ENCODE peak calls at places on chromosomes 7 and 10, in ten cellular contexts. U, K, D, E, A, Z, P, L, B and C are unnamed samples.

GRCh38 chr7:69761290-69761922 is 163.1 kb downstream of the AUTS2 start:
- DNase-seq in U (no peak), K (no peak), D (no peak), E (no peak), A (no peak), Z (no peak), P (no peak), L (no peak), B (no peak), C (no peak)

GRCh38 chr7:27700501-27700900 is 37.8 kb upstream of the HIBADH start:
- DNase-seq in U (no peak), K (no peak), D (no peak), E (no peak), A (no peak), Z (no peak), P (no peak), L (no peak), B (no peak), C (no peak)

GRCh38 chr10:123966896-123967231 is 75.3 kb upstream of the CPXM2 start:
- DNase-seq in U (no peak), K (no peak), D (no peak), E (no peak), A (no peak), Z (no peak), P (no peak), L (no peak), B (no peak), C (no peak)

GRCh38 chr7:901388-902154 is 25.2 kb downstream of the GET4 start:
- DNase-seq in U (peak), K (peak), D (peak), E (peak), A (peak), Z (peak), P (peak), L (no peak), B (peak), C (no peak)

GRCh38 chr7:48168159-48168558 is 3.1 kb upstream of the ABCA13 start:
- DNase-seq in U (no peak), K (peak), D (no peak), E (peak), A (no peak), Z (no peak), P (no peak), L (no peak), B (peak), C (no peak)

GRCh38 chr7:112286294-112287086 is 80.0 kb downstream of the ZNF277 start:
- DNase-seq in U (no peak), K (no peak), D (no peak), E (no peak), A (no peak), Z (no peak), P (no peak), L (no peak), B (no peak), C (no peak)

GRCh38 chr7:12706900-12707536 is 19.6 kb downstream of the ARL4A start:
- DNase-seq in U (no peak), K (peak), D (no peak), E (peak), A (no peak), Z (no peak), P (no peak), L (no peak), B (peak), C (no peak)

GRCh38 chr10:28710227-28710889 is 33.0 kb downstream of the BAMBI start:
- DNase-seq in U (no peak), K (no peak), D (no peak), E (no peak), A (no peak), Z (peak), P (no peak), L (no peak), B (no peak), C (no peak)

GRCh38 chr7:94923412-94923811 is 16.0 kb downstream of the PPP1R9A start:
- DNase-seq in U (no peak), K (no peak), D (no peak), E (no peak), A (no peak), Z (no peak), P (no peak), L (no peak), B (no peak), C (no peak)

GRCh38 chr7:11228515-11228914 is 254.8 kb downstream of the PHF14 start:
- DNase-seq in U (peak), K (no peak), D (peak), E (no peak), A (no peak), Z (peak), P (peak), L (peak), B (peak), C (no peak)

GRCh38 chr10:121418126-121418777 is 180.0 kb downstream of the FGFR2 start:
- DNase-seq in U (no peak), K (no peak), D (no peak), E (peak), A (no peak), Z (no peak), P (no peak), L (no peak), B (peak), C (no peak)

GRCh38 chr10:132554991-132555647 is 17.5 kb downstream of the INPP5A start:
- DNase-seq in U (peak), K (no peak), D (no peak), E (no peak), A (no peak), Z (peak), P (no peak), L (peak), B (no peak), C (no peak)

GRCh38 chr10:125024496-125025234 is 82.7 kb downstream of the ZRANB1 start:
- DNase-seq in U (no peak), K (no peak), D (no peak), E (no peak), A (no peak), Z (no peak), P (no peak), L (no peak), B (no peak), C (no peak)

GRCh38 chr10:105189464-105189800 is 548.3 kb downstream of the SORCS3 start:
- DNase-seq in U (no peak), K (no peak), D (no peak), E (peak), A (peak), Z (no peak), P (no peak), L (no peak), B (peak), C (no peak)

GRCh38 chr10:12405342-12406320 is 56.3 kb downstream of the CAMK1D start:
- DNase-seq in U (no peak), K (peak), D (peak), E (no peak), A (no peak), Z (no peak), P (no peak), L (no peak), B (peak), C (no peak)

GRCh38 chr10:60943372-60944158 is 420 bp downstream of the RHOBTB1 start:
- DNase-seq in U (peak), K (peak), D (peak), E (peak), A (no peak), Z (peak), P (peak), L (peak), B (peak), C (no peak)

GRCh38 chr7:45647426-45647825 is 73.3 kb downstream of the ADCY1 start:
- DNase-seq in U (peak), K (no peak), D (no peak), E (no peak), A (no peak), Z (no peak), P (no peak), L (no peak), B (no peak), C (no peak)

GRCh38 chr7:74290999-74291441 is 1.8 kb downstream of the CLIP2 start:
- DNase-seq in U (no peak), K (no peak), D (peak), E (no peak), A (no peak), Z (no peak), P (no peak), L (no peak), B (no peak), C (no peak)

GRCh38 chr7:74289018-74289659 is at the start of gene CLIP2:
- DNase-seq in U (peak), K (peak), D (peak), E (peak), A (no peak), Z (peak), P (peak), L (peak), B (peak), C (no peak)

GRCh38 chr7:74291535-74291934 is 2.3 kb downstream of the CLIP2 start:
- DNase-seq in U (no peak), K (no peak), D (no peak), E (no peak), A (no peak), Z (no peak), P (no peak), L (no peak), B (no peak), C (no peak)

GRCh38 chr7:74289660-74290589 is 718 bp downstream of the CLIP2 start:
- DNase-seq in U (peak), K (no peak), D (peak), E (no peak), A (no peak), Z (peak), P (peak), L (peak), B (no peak), C (no peak)

DNA sequence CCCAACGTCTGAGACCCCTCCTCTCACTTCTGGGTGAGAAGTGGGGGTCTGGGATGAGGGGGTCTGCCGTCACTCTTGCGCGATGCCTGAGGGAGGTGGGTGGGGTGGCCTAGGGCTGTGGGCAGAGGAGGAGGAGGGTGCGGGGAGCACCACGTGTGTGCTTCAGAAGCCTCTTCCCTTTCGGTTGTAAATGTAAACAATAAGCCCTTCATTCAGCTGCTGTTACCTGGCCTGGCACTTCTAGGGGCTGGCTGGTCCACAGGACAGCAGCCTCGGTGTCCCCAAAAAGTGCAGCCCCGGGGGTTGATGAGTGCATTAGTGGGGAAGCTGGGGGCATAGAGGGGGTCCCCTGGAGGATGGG is 1.4 kb downstream of the CLIP2 start:
- DNase-seq in U (no peak), K (no peak), D (peak), E (no peak), A (no peak), Z (no peak), P (no peak), L (no peak), B (no peak), C (no peak)
- H3K4me3 ChIP-seq in U (peak), K (peak), D (peak), E (peak), A (peak), Z (peak), P (peak), L (peak), B (peak), C (peak)

GRCh38 chr10:128156999-128157755 is 31.0 kb upstream of the MKI67 start:
- DNase-seq in U (no peak), K (no peak), D (no peak), E (no peak), A (no peak), Z (no peak), P (no peak), L (no peak), B (no peak), C (no peak)

GRCh38 chr10:128161031-128161430 is 34.8 kb upstream of the MKI67 start:
- DNase-seq in U (no peak), K (no peak), D (no peak), E (no peak), A (no peak), Z (no peak), P (no peak), L (no peak), B (no peak), C (no peak)

GRCh38 chr10:128160335-128160734 is 34.1 kb upstream of the MKI67 start:
- DNase-seq in U (no peak), K (no peak), D (no peak), E (no peak), A (no peak), Z (no peak), P (no peak), L (no peak), B (peak), C (no peak)

GRCh38 chr10:128152741-128153583 is 26.7 kb upstream of the MKI67 start:
- DNase-seq in U (no peak), K (no peak), D (no peak), E (no peak), A (no peak), Z (no peak), P (no peak), L (no peak), B (no peak), C (no peak)

GRCh38 chr10:128158024-128158795 is 32.0 kb upstream of the MKI67 start:
- DNase-seq in U (no peak), K (no peak), D (no peak), E (no peak), A (no peak), Z (no peak), P (no peak), L (no peak), B (no peak), C (no peak)
- TF ChIP-seq CTCF in U (no peak), K (no peak), D (no peak), E (no peak), A (no peak), Z (no peak), P (no peak), L (no peak), B (no peak), C (no peak)

GRCh38 chr10:18005781-18006456 is 54.2 kb downstream of the SLC39A12 start:
- DNase-seq in U (no peak), K (peak), D (no peak), E (peak), A (peak), Z (peak), P (no peak), L (no peak), B (no peak), C (no peak)

GRCh38 chr10:18000601-18001000 is 48.9 kb downstream of the SLC39A12 start:
- DNase-seq in U (no peak), K (peak), D (no peak), E (no peak), A (no peak), Z (no peak), P (no peak), L (no peak), B (no peak), C (no peak)

GRCh38 chr10:18008989-18009388 is 57.3 kb downstream of the SLC39A12 start:
- DNase-seq in U (no peak), K (no peak), D (no peak), E (no peak), A (no peak), Z (peak), P (no peak), L (no peak), B (no peak), C (no peak)

GRCh38 chr10:18010050-18010449 is 58.3 kb downstream of the SLC39A12 start:
- DNase-seq in U (no peak), K (peak), D (no peak), E (peak), A (no peak), Z (no peak), P (no peak), L (no peak), B (peak), C (no peak)

GRCh38 chr10:18005445-18005780 is 53.7 kb downstream of the SLC39A12 start:
- DNase-seq in U (no peak), K (no peak), D (no peak), E (no peak), A (no peak), Z (no peak), P (no peak), L (no peak), B (no peak), C (no peak)
- H3K4me3 ChIP-seq in U (peak), K (peak), D (no peak), E (no peak), A (peak), Z (no peak), P (peak), L (no peak), B (no peak), C (no peak)

GRCh38 chr10:50501899-50502556 is 121.7 kb downstream of the SGMS1 start:
- DNase-seq in U (no peak), K (no peak), D (no peak), E (peak), A (no peak), Z (no peak), P (no peak), L (no peak), B (peak), C (no peak)

GRCh38 chr10:50498465-50498864 is 125.3 kb downstream of the SGMS1 start:
- DNase-seq in U (no peak), K (no peak), D (no peak), E (no peak), A (no peak), Z (no peak), P (no peak), L (no peak), B (no peak), C (no peak)

GRCh38 chr10:50496228-50496627 is 127.5 kb downstream of the SGMS1 start:
- DNase-seq in U (no peak), K (no peak), D (no peak), E (no peak), A (no peak), Z (no peak), P (no peak), L (no peak), B (no peak), C (no peak)

GRCh38 chr10:50501478-50501877 is 122.3 kb downstream of the SGMS1 start:
- DNase-seq in U (no peak), K (peak), D (no peak), E (peak), A (no peak), Z (no peak), P (no peak), L (no peak), B (peak), C (no peak)

DNA sequence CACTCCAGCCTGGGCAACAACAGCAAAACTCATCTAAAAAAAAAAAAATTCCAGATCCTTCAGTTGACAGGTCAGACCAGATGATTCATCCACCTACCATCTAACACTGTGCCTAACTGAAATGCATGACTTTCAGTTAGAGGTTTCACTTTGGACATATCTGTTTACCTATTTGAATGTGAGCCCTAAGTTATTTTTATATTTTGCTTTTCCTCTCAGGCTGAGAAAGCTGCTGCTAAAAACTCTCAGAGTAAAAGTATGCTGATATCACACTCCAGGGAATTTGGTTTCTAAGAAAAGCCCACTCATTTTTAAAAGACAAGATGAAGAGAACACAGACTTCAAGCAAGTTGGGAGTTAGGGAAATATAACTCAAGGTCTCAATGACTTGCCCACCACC is 126.0 kb downstream of the SGMS1 start:
- DNase-seq in U (no peak), K (peak), D (no peak), E (peak), A (no peak), Z (no peak), P (no peak), L (no peak), B (peak), C (peak)
- TF ChIP-seq CTCF in U (no peak), K (no peak), D (no peak), E (no peak), A (no peak), Z (no peak), P (no peak), L (no peak), B (no peak), C (no peak)

GRCh38 chr7:99410635-99411034 is 1.9 kb downstream of the BUD31 start:
- DNase-seq in U (no peak), K (no peak), D (no peak), E (no peak), A (no peak), Z (no peak), P (no peak), L (no peak), B (no peak), C (no peak)
- H3K4me3 ChIP-seq in U (no peak), K (no peak), D (no peak), E (no peak), A (no peak), Z (no peak), P (no peak), L (no peak), B (no peak), C (no peak)

GRCh38 chr7:75033826-75034225 is 39.8 kb downstream of the RCC1L start:
- DNase-seq in U (no peak), K (no peak), D (no peak), E (no peak), A (no peak), Z (no peak), P (no peak), L (no peak), B (no peak), C (no peak)

GRCh38 chr7:75028299-75028698 is 45.3 kb downstream of the RCC1L start:
- DNase-seq in U (no peak), K (no peak), D (no peak), E (no peak), A (no peak), Z (no peak), P (no peak), L (no peak), B (no peak), C (no peak)

GRCh38 chr7:75038508-75038907 is 35.1 kb downstream of the RCC1L start:
- DNase-seq in U (no peak), K (no peak), D (no peak), E (no peak), A (no peak), Z (no peak), P (no peak), L (no peak), B (no peak), C (no peak)

GRCh38 chr7:75033064-75033463 is 40.5 kb downstream of the RCC1L start:
- DNase-seq in U (no peak), K (no peak), D (no peak), E (no peak), A (no peak), Z (no peak), P (no peak), L (no peak), B (no peak), C (no peak)
- TF ChIP-seq CTCF in U (no peak), K (no peak), D (no peak), E (no peak), A (peak), Z (no peak), P (no peak), L (no peak), B (no peak), C (peak)